ENCODE peak calls at places on chromosomes 1 and 21, in five cellular contexts. W is transverse colon; D is CD8-positive, alpha-beta memory T cell; L is RWPE2; A is GM23338. C is an unnamed sample.

GRCh38 chr21:45979141-45979631 is 2.4 kb upstream of the COL6A1 start:
- DNase-seq in W (peak), D (no peak), L (peak), A (no peak), C (no peak)

GRCh38 chr1:183080406-183080805 is 57.2 kb downstream of the LAMC1 start:
- DNase-seq in W (no peak), D (no peak), L (no peak), A (no peak), C (no peak)

GRCh38 chr1:44631647-44632510 is 42.4 kb downstream of the TMEM53 start:
- DNase-seq in W (peak), D (peak), L (peak), A (peak), C (peak)

GRCh38 chr1:155226910-155227260 is 18.4 kb downstream of the MTX1 start:
- DNase-seq in W (peak), D (no peak), L (no peak), A (peak), C (no peak)

GRCh38 chr1:95742591-95743089 is 508.6 kb downstream of the RWDD3 start:
- DNase-seq in W (no peak), D (no peak), L (peak), A (no peak), C (peak)

GRCh38 chr1:40776236-40777072 is 7.1 kb upstream of the KCNQ4 start:
- DNase-seq in W (no peak), D (no peak), L (no peak), A (no peak), C (no peak)

GRCh38 chr1:44422161-44422560 is 17.1 kb downstream of the RNF220 start:
- DNase-seq in W (no peak), D (no peak), L (no peak), A (peak), C (no peak)

GRCh38 chr21:41009398-41010177 is 158.4 kb upstream of the BACE2 start:
- DNase-seq in W (no peak), D (no peak), L (no peak), A (no peak), C (no peak)

GRCh38 chr1:81670286-81670685 is 130.4 kb upstream of the ADGRL2 start:
- DNase-seq in W (peak), D (no peak), L (no peak), A (no peak), C (peak)

GRCh38 chr1:147486876-147487656 is 54.2 kb upstream of the BCL9 start:
- DNase-seq in W (no peak), D (no peak), L (no peak), A (no peak), C (no peak)

GRCh38 chr1:5509664-5510452 is 482.4 kb downstream of the NPHP4 start:
- DNase-seq in W (peak), D (peak), L (no peak), A (peak), C (no peak)

GRCh38 chr1:59972216-59972924 is 45.8 kb upstream of the CYP2J2 start:
- DNase-seq in W (no peak), D (no peak), L (no peak), A (no peak), C (no peak)

GRCh38 chr1:24724345-24725208 is 20.7 kb upstream of the CLIC4 start:
- DNase-seq in W (no peak), D (no peak), L (no peak), A (peak), C (no peak)

GRCh38 chr21:38139380-38140168 is 117.2 kb upstream of the KCNJ15 start:
- DNase-seq in W (no peak), D (no peak), L (peak), A (no peak), C (peak)

GRCh38 chr1:58576727-58577675 is at the start of gene TACSTD2:
- DNase-seq in W (peak), D (no peak), L (peak), A (peak), C (no peak)

GRCh38 chr1:58573705-58574591 is 3.1 kb downstream of the TACSTD2 start:
- DNase-seq in W (no peak), D (no peak), L (no peak), A (no peak), C (no peak)

GRCh38 chr1:58574816-58575215 is 2.2 kb downstream of the TACSTD2 start:
- DNase-seq in W (no peak), D (no peak), L (no peak), A (no peak), C (no peak)

GRCh38 chr1:58577676-58578073 is 623 bp upstream of the TACSTD2 start:
- DNase-seq in W (no peak), D (no peak), L (no peak), A (no peak), C (no peak)

DNA sequence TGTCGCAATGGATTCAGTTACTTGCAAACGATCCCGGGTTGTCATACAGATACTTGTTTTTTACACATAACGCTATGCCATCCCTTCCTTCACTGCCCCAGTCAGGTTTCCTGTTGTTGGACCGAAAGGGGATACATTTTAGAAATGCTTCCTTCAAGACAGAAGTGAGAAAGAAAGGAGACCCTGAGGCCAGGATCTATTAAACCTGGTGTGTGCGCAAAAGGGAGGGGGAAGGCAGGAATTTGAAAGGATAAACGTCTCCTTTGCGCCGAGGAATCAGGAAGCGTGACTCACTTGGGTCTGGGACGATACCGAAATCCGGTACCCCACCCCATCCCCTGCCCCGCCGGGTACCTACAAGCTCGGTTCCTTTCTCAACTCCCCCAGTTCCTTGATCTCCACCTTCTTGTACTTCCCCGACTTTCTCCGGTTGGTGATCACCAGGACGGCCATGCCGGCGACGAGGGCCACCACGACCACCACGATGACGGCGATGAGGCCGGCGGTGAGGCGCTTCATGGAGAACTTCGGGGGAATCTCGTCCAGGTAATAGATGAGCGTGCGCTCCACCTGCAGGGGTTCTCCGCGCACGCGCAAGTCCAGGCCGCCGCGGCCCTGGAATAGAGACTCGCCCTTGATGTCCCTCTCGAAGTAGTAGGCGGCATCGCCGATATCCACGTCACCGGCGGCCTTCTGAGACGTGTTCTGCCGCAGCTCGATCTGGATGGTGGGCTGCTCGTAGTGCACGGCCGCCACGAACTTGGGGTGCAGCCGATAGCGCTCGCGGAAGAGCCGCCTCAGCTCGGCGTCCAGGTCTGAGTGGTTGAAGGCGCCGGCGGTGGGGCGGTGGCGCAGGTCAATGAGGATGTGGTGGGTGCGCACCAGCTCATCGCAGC is 973 bp downstream of the TACSTD2 start:
- DNase-seq in W (no peak), D (no peak), L (peak), A (peak), C (no peak)
- H3K4me3 ChIP-seq in W (no peak), D (peak), L (peak), A (peak), C (peak)

DNA sequence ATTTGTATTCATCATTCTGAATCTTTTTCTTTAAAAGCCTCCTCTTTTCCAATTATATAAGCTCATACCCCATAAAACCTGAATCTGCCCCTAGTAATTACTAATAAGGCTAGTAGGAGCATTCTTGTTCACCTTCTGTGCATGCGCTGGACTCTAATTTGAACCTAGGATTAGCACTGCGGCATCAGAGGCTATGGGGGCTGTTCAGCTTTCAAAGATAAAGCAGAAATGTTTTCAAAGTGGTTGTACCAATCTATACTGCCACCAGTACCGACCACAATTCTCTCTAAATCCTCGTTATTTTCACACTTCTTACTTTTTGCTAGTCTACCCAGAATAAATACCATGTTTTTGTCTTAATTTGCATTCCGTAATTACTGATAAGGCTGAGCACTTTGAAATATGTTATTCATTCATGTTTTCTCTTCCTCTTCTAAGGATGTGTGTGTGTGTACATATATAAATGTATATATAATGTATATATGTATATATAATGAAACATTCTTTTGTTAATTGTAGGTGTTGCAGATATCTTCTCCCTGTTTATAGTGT is 1.6 kb upstream of the DDX59 start:
- DNase-seq in W (no peak), D (no peak), L (no peak), A (no peak), C (no peak)
- H3K4me3 ChIP-seq in W (no peak), D (no peak), L (no peak), A (peak), C (no peak)

GRCh38 chr1:181190362-181191035 is 102.0 kb downstream of the IER5 start:
- DNase-seq in W (no peak), D (no peak), L (no peak), A (peak), C (no peak)
- H3K4me3 ChIP-seq in W (no peak), D (no peak), L (no peak), A (peak), C (peak)

GRCh38 chr21:31872452-31873274 is at the start of gene HUNK:
- DNase-seq in W (peak), D (no peak), L (no peak), A (peak), C (no peak)

GRCh38 chr21:31870472-31870871 is 2.3 kb upstream of the HUNK start:
- DNase-seq in W (no peak), D (no peak), L (no peak), A (no peak), C (no peak)

GRCh38 chr21:31873275-31873695 is 465 bp downstream of the HUNK start:
- DNase-seq in W (peak), D (no peak), L (no peak), A (peak), C (no peak)

GRCh38 chr21:31873696-31874599 is 1.1 kb downstream of the HUNK start:
- DNase-seq in W (peak), D (peak), L (peak), A (peak), C (no peak)

DNA sequence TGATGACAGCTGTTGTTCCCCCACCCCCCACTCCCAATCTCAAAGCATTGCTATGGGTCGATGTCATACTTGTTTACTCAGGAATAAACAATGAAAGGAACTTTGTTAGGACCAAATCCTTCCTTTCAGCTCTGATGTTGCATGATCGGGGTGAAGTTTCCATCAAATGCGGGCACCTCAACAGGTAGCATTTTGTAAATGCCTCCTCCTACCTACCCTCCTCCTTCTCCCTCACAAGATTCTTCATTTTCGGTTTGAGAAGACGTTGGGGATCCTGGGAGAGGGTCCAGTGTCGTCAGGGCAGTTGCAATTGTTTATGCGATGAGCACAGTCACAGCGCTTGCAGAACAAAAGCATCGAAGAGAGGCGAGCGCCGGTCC is 758 bp upstream of the HUNK start:
- DNase-seq in W (no peak), D (no peak), L (no peak), A (peak), C (no peak)
- H3K4me3 ChIP-seq in W (no peak), D (no peak), L (no peak), A (peak), C (no peak)

C was measured in skeletal muscle cell.